ENCODE peak calls at places on chromosomes 4 and X, in ten cellular contexts. D is activated CD8-positive, alpha-beta memory T cell treated with anti-CD3 and anti-CD28 coated beads for 24 hours; Q is HCEC 1CT; U is NT2/D1; X is stimulated activated CD8-positive, alpha-beta memory T cell treated with anti-CD3 and anti-CD28 coated beads, Interleukin-7, amount 100 ng/mL, for 1 hour; B is stimulated activated CD4-positive, alpha-beta T cell treated with anti-CD3 and anti-CD28 coated beads, Interleukin-15, amount 100 ng/mL, for 1 hour; S is erythroblast; M is activated CD4-positive, alpha-beta T cell treated with anti-CD3 and anti-CD28 coated beads, Interleukin-2, amount 50 U/mL, for 48 hours; K is cardiac fibroblast; R is right cardiac atrium. O is an unnamed sample.

GRCh38 chr4:160296476-160296875 is 1193.6 kb downstream of the RAPGEF2 start:
- DNase-seq in D (no peak), Q (no peak), U (no peak), X (no peak), B (no peak), S (no peak), M (no peak), K (no peak), R (no peak), O (no peak)

GRCh38 chrX:130994671-130995070 is 63.5 kb upstream of the ARHGAP36 start:
- DNase-seq in D (no peak), Q (no peak), U (no peak), X (no peak), B (no peak), S (peak), M (peak), K (peak), R (no peak), O (peak)

GRCh38 chrX:46628406-46629371 is 55.1 kb downstream of the CHST7 start:
- DNase-seq in D (no peak), Q (peak), U (no peak), X (no peak), B (no peak), S (no peak), M (peak), K (peak), R (peak), O (peak)

GRCh38 chrX:118726887-118727685 is at the start of gene IL13RA1:
- DNase-seq in D (peak), Q (peak), U (peak), X (no peak), B (no peak), S (peak), M (peak), K (peak), R (peak), O (peak)

GRCh38 chrX:119990995-119991787 is 47.6 kb upstream of the NKAP start:
- DNase-seq in D (no peak), Q (no peak), U (no peak), X (no peak), B (no peak), S (no peak), M (no peak), K (no peak), R (no peak), O (no peak)

GRCh38 chrX:145213504-145213903 is 33.8 kb upstream of the SPANXN1 start:
- DNase-seq in D (no peak), Q (no peak), U (no peak), X (no peak), B (no peak), S (peak), M (no peak), K (peak), R (no peak), O (peak)

GRCh38 chr4:186808635-186809018 is 85.0 kb upstream of the FAT1 start:
- DNase-seq in D (no peak), Q (peak), U (no peak), X (no peak), B (no peak), S (no peak), M (no peak), K (peak), R (no peak), O (peak)

GRCh38 chr4:180695851-180696250 is 1547.4 kb upstream of the TENM3 start:
- DNase-seq in D (no peak), Q (no peak), U (no peak), X (no peak), B (no peak), S (no peak), M (no peak), K (peak), R (no peak), O (peak)

GRCh38 chr4:70518716-70519115 is 347 bp downstream of the AMTN start:
- DNase-seq in D (no peak), Q (no peak), U (no peak), X (no peak), B (no peak), S (no peak), M (no peak), K (peak), R (no peak), O (no peak)

GRCh38 chr4:157204634-157205244 is 15.8 kb upstream of the GRIA2 start:
- DNase-seq in D (no peak), Q (no peak), U (no peak), X (no peak), B (no peak), S (peak), M (peak), K (peak), R (no peak), O (peak)

GRCh38 chr4:183797445-183798248 is 107.5 kb upstream of the STOX2 start:
- DNase-seq in D (no peak), Q (no peak), U (no peak), X (no peak), B (no peak), S (no peak), M (peak), K (peak), R (peak), O (peak)

GRCh38 chr4:61200195-61200990 is at the start of gene ADGRL3:
- DNase-seq in D (no peak), Q (no peak), U (peak), X (no peak), B (no peak), S (no peak), M (no peak), K (peak), R (peak), O (peak)

GRCh38 chrX:14941301-14941700 is 68.1 kb downstream of the MOSPD2 start:
- DNase-seq in D (no peak), Q (no peak), U (no peak), X (no peak), B (no peak), S (no peak), M (no peak), K (no peak), R (no peak), O (no peak)

GRCh38 chr4:183986645-183987528 is 81.8 kb downstream of the STOX2 start:
- DNase-seq in D (no peak), Q (no peak), U (no peak), X (no peak), B (no peak), S (no peak), M (no peak), K (no peak), R (no peak), O (no peak)

GRCh38 chrX:79270401-79270800 is 96.7 kb downstream of the ITM2A start:
- DNase-seq in D (peak), Q (no peak), U (peak), X (peak), B (peak), S (peak), M (peak), K (no peak), R (peak), O (peak)

GRCh38 chrX:21881881-21882574 is 26.2 kb downstream of the YY2 start:
- DNase-seq in D (no peak), Q (no peak), U (no peak), X (no peak), B (no peak), S (no peak), M (no peak), K (no peak), R (no peak), O (no peak)

GRCh38 chrX:56978172-56978571 is 17.2 kb downstream of the SPIN3 start:
- DNase-seq in D (no peak), Q (peak), U (peak), X (no peak), B (no peak), S (peak), M (peak), K (peak), R (no peak), O (peak)

GRCh38 chrX:15233416-15234015 is 36.4 kb downstream of the ASB9 start:
- DNase-seq in D (no peak), Q (no peak), U (no peak), X (no peak), B (no peak), S (no peak), M (no peak), K (peak), R (no peak), O (peak)